ENCODE peak calls at places on chromosomes 1 and 21, in four cellular contexts. Q is sigmoid colon, H is tibial nerve, I is cardiac muscle cell. S is an unnamed sample.

GRCh38 chr1:119947468-119947867 is 51.2 kb upstream of the ADAM30 start:
- DNase-seq in H (no peak), Q (no peak), I (no peak), S (peak)

GRCh38 chr1:203807211-203807610 is 11.8 kb downstream of the ZBED6 start:
- DNase-seq in I (no peak), H (no peak), Q (no peak), S (peak)

GRCh38 chr1:58155418-58156123 is 391.0 kb downstream of the OMA1 start:
- DNase-seq in I (peak), H (no peak), Q (no peak), S (no peak)

GRCh38 chr1:164561461-164561860 is 2.5 kb downstream of the PBX1 start:
- DNase-seq in Q (no peak), I (no peak), H (no peak), S (no peak)

GRCh38 chr21:13827201-13827600 is 217.6 kb downstream of the POTED start:
- DNase-seq in I (no peak), H (no peak), Q (no peak), S (no peak)

GRCh38 chr1:186925881-186926676 is 97.3 kb downstream of the PLA2G4A start:
- DNase-seq in H (no peak), Q (no peak), I (no peak), S (no peak)

GRCh38 chr1:174103766-174104165 is 55.6 kb upstream of the RABGAP1L start:
- DNase-seq in I (no peak), H (no peak), Q (no peak), S (no peak)

GRCh38 chr1:163168053-163168452 is 34.7 kb downstream of the RGS5 start:
- DNase-seq in I (no peak), Q (no peak), H (no peak), S (peak)

GRCh38 chr1:19750101-19750881 is 49.4 kb downstream of the TMCO4 start:
- DNase-seq in Q (no peak), H (no peak), I (no peak), S (no peak)

GRCh38 chr1:194233069-194233468 is 1046.7 kb upstream of the B3GALT2 start:
- DNase-seq in Q (no peak), H (no peak), I (no peak), S (no peak)

GRCh38 chr1:86914998-86915736 is 732 bp downstream of the HS2ST1 start:
- DNase-seq in I (peak), H (peak), Q (peak), S (no peak)

GRCh38 chr1:234602334-234603220 is 7.4 kb downstream of the IRF2BP2 start:
- DNase-seq in Q (peak), H (peak), I (no peak), S (peak)

GRCh38 chr1:23906731-23907130 is 6.4 kb downstream of the CNR2 start:
- DNase-seq in I (no peak), H (no peak), Q (no peak), S (no peak)

GRCh38 chr1:229107302-229107815 is 163.6 kb upstream of the RAB4A start:
- DNase-seq in Q (peak), H (no peak), I (no peak), S (no peak)

GRCh38 chr1:164613176-164613575 is 54.2 kb downstream of the PBX1 start:
- DNase-seq in Q (no peak), I (no peak), H (no peak), S (no peak)

GRCh38 chr1:25917996-25918395 is 11.8 kb upstream of the STMN1 start:
- DNase-seq in I (peak), Q (no peak), H (no peak), S (no peak)

GRCh38 chr1:224529844-224530243 is 86.3 kb upstream of the CNIH3 start:
- DNase-seq in H (no peak), Q (no peak), I (no peak), S (no peak)

GRCh38 chr1:10589074-10589473 is 114.3 kb downstream of the PEX14 start:
- DNase-seq in H (no peak), I (no peak), Q (no peak), S (no peak)

GRCh38 chr21:44903689-44904088 is 17.0 kb downstream of the ITGB2 start:
- DNase-seq in H (no peak), Q (no peak), I (no peak), S (no peak)

GRCh38 chr1:247966520-247967204 is 1.6 kb downstream of the OR2AK2 start:
- DNase-seq in Q (no peak), H (no peak), I (no peak), S (no peak)

GRCh38 chr1:168627370-168627769 is 51.0 kb downstream of the XCL1 start:
- DNase-seq in I (no peak), H (no peak), Q (no peak), S (no peak)

GRCh38 chr1:203695116-203695515 is 68.5 kb downstream of the ATP2B4 start:
- DNase-seq in I (no peak), Q (peak), H (no peak), S (no peak)

GRCh38 chr1:153774780-153775431 is at the start of gene SLC27A3:
- DNase-seq in Q (peak), H (peak), I (peak), S (no peak)

GRCh38 chr1:34101151-34101550 is 63.9 kb downstream of the CSMD2 start:
- DNase-seq in H (no peak), I (no peak), Q (no peak), S (peak)

GRCh38 chr1:198638441-198638840 is 399 bp upstream of the PTPRC start:
- DNase-seq in Q (no peak), H (no peak), I (no peak), S (no peak)

GRCh38 chr1:198638894-198639319 is at the start of gene PTPRC:
- DNase-seq in Q (no peak), I (no peak), H (no peak), S (no peak)

GRCh38 chr1:198637915-198638437 is 864 bp upstream of the PTPRC start:
- DNase-seq in H (no peak), I (no peak), Q (no peak), S (no peak)

GRCh38 chr1:198641506-198641905 is 2.7 kb downstream of the PTPRC start:
- DNase-seq in I (no peak), H (no peak), Q (no peak), S (no peak)

GRCh38 chr1:198639581-198640235 is 868 bp downstream of the PTPRC start:
- DNase-seq in H (no peak), I (no peak), Q (no peak), S (no peak)
- TF ChIP-seq CTCF in H (no peak), I (no peak), Q (no peak), S (no peak)

DNA sequence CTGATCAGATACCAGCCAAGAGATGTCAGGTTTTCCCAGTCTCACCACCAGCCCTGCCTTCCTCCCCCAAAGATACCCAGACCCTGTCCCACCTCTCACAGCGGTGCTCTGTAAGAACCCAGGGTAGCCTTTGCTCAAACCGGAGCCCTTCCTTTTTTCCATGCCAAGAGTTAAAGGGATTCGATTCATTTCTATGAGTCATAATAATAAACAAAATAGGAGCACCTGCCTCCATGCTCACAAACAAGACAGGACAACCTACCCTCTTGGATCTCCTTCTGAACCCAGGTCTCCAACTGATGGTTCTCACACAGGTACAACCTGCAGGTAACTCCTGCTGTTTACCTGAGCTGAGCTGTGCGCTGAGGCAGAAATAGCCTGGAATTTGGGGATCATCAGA is 5.9 kb upstream of the ATP1A2 start:
- DNase-seq in H (no peak), I (no peak), Q (no peak), S (no peak)
- H3K27ac ChIP-seq in H (no peak), I (no peak), Q (no peak), S (no peak)

DNA sequence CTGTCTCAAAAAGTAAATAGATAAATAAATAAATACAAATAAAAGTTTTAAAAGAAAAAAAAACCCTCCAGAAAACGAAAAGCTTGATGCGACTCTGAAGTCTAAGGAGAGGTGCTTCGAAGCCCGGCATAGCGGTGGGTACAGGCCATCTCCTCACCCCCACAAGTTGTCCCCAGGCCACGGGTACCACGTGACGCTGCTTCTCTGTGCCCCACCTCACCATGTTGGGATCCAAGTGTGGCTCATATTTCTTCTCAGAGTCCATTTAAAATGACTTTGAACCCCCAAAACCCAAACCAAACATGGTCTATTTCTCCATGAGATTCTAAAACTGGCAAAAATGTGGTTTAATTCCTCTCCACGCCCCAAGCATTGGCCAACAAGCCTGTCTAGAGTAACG is 32.9 kb upstream of the ZC3H12A start:
- DNase-seq in Q (no peak), I (no peak), H (no peak), S (no peak)
- TF ChIP-seq CTCF in Q (no peak), I (no peak), H (no peak), S (no peak)

DNA sequence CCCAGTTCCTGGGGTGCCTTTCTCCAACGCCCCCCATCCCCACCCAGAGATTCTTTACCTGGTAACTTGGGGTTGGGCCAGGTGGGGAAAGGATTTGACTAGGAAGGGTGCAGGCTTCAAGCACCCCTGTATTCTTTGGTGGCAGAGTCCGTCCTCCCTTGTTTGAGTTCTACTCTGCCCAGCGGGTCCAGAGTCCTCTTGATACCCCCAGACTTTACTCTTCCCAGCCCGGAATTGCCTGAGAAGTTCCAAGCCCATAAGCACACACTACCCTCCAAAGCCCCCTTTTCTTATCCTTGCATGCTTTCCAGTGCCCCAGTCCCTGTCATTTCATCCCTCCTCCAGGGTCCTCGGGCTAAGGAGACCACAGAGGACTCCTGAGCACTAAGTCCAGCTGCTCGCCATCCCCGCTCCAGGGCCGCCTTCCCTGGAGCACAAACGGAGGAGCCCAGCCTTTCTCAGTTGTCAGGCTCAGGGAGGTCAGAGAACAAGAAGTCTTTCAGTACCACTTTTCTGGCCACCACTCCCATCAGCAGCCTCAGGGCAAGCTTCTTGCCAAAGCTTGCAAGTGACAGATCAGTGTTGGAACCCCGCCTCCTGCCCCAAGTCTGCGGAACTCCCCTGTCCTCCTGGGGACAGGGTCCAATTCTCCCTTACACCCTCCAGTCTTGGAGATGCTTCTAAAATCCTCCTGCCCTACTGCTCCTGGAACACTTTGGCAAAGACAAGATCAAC is 12.2 kb downstream of the SLC45A3 start:
- DNase-seq in Q (no peak), H (no peak), I (no peak), S (no peak)
- H3K27ac ChIP-seq in Q (no peak), H (no peak), I (no peak), S (no peak)

DNA sequence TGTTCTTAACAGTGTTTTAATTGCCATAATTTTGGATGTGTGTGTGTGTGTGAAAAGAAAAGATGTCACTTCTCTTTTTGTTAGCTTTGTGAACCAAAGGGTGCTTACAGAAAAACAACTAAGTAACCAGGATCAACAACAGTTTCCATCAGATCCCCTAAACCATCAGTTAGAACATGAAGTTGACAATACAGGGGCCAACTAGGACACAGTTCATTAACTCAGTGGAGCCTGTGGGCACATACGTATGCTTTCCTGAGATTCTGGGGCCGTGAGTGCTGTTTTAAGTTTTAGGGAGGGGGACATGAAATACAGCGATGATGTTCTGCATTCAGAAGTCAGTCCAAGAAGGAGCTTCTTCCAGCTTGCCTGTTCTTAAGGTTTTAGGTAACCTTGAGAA is 133.6 kb downstream of the TLR5 start:
- DNase-seq in I (no peak), Q (no peak), H (no peak), S (no peak)
- TF ChIP-seq CTCF in I (no peak), Q (no peak), H (no peak), S (no peak)

GRCh38 chr1:78005755-78006154 is 1.0 kb downstream of the DNAJB4 start:
- DNase-seq in I (peak), Q (no peak), H (peak), S (peak)
- H3K27ac ChIP-seq in I (peak), Q (peak), H (peak), S (no peak)

DNA sequence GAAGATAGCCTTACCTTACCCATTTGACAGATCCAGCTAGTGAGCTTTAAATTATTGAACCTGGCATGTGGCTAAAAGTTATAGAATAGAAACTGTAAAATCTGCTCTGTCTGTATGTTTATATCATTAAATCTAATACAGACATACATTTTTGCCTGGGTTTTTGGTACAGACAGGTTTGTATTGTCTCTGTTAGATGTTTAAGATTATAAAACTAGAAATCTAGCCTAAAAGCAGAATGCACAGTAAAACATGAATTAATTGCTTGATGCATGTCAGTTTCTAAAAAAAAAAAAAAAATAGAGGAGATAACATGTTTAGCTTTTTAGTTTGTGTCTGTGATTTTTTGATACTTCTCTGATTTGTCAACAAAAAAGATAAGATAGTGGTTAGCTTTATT is 477.6 kb upstream of the LRRC7 start:
- DNase-seq in H (no peak), I (no peak), Q (no peak), S (no peak)
- TF ChIP-seq CTCF in H (no peak), I (no peak), Q (no peak), S (no peak)

GRCh38 chr1:55213029-55213884 is 1.9 kb downstream of the USP24 start:
- DNase-seq in H (no peak), I (no peak), Q (no peak), S (no peak)
- H3K27ac ChIP-seq in H (peak), I (peak), Q (peak), S (no peak)

DNA sequence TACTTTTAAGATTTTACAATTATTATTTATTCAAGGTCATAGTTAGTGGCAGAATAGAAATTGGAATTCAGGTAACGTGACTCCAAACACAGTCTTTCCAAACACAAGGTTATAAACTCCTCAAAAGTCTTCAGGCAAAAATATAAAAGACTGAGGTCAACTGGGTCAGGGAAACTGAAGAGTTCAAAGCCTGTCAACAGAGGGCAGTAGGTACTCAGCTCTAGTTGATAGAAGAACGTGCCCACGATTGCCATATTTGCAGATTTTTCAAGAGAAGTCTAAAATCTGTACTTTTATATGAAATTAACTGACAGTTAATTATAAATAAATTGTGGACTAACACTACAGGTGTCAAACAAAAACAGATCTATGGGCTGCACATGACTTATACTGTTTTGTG is 135.0 kb downstream of the LHX4 start:
- DNase-seq in H (no peak), I (no peak), Q (no peak), S (no peak)
- TF ChIP-seq CTCF in H (no peak), I (no peak), Q (no peak), S (no peak)